ENCODE peak calls at places on chromosomes 1 and 21, in four cellular contexts. U, H, Z and P are unnamed samples.

GRCh38 chr1:23475641-23476040 is 8.3 kb downstream of the ASAP3 start:
- DNase-seq in Z (no peak), U (no peak), H (no peak), P (no peak)

GRCh38 chr1:41783189-41783639 is 135.5 kb downstream of the HIVEP3 start:
- DNase-seq in U (peak; percentile 44), Z (no peak), H (peak; percentile 93), P (no peak)

GRCh38 chr1:63935148-63935547 is 161.3 kb downstream of the ROR1 start:
- DNase-seq in Z (no peak), H (peak; percentile 55), U (no peak), P (no peak)

GRCh38 chr1:72283204-72284083 is 1.1 kb upstream of the NEGR1 start:
- DNase-seq in H (peak; percentile 61), U (no peak), Z (peak; percentile 93), P (peak; percentile 86)

GRCh38 chr1:226979517-226980121 is 39.5 kb downstream of the COQ8A start:
- DNase-seq in Z (no peak), H (no peak), U (no peak), P (peak; percentile 80)

GRCh38 chr1:110068646-110069301 is 1.7 kb downstream of the ALX3 start:
- DNase-seq in U (no peak), Z (no peak), H (no peak), P (no peak)

GRCh38 chr1:10539411-10540043 is 64.8 kb downstream of the PEX14 start:
- DNase-seq in Z (no peak), H (peak; percentile 38), U (no peak), P (no peak)

GRCh38 chr1:16217061-16217785 is 4.8 kb upstream of the ARHGEF19 start:
- DNase-seq in U (peak; percentile 95), H (peak; percentile 94), Z (peak; percentile 99), P (peak; percentile 99)

GRCh38 chr21:31130821-31131220 is 92.5 kb upstream of the KRTAP19-8 start:
- DNase-seq in U (no peak), Z (no peak), H (no peak), P (no peak)

GRCh38 chr1:198212675-198213074 is 55.9 kb downstream of the NEK7 start:
- DNase-seq in Z (no peak), U (peak; percentile 35), H (peak; percentile 99), P (no peak)

GRCh38 chr1:183279835-183280234 is 93.8 kb downstream of the LAMC2 start:
- DNase-seq in U (peak; percentile 79), Z (no peak), H (peak; percentile 97), P (no peak)

GRCh38 chr1:184219414-184219813 is 167.4 kb upstream of the C1orf21 start:
- DNase-seq in Z (no peak), H (peak; percentile 36), U (no peak), P (no peak)

GRCh38 chr1:2231667-2232254 is 3.6 kb downstream of the SKI start:
- DNase-seq in H (peak; percentile 78), Z (no peak), U (peak; percentile 53), P (peak; percentile 94)

GRCh38 chr21:42003051-42003461 is 7.1 kb downstream of the ZBTB21 start:
- DNase-seq in H (peak; percentile 90), U (no peak), Z (peak; percentile 26), P (no peak)

GRCh38 chr1:64980745-64981601 is 14.6 kb upstream of the JAK1 start:
- DNase-seq in U (no peak), Z (no peak), H (peak; percentile 14), P (no peak)

GRCh38 chr1:206128192-206128591 is 11.0 kb upstream of the AVPR1B start:
- DNase-seq in Z (no peak), H (no peak), U (no peak), P (peak; percentile 73)

GRCh38 chr1:119007343-119007671 is 19.2 kb upstream of the TBX15 start:
- DNase-seq in U (no peak), Z (no peak), H (no peak), P (no peak)

GRCh38 chr21:42568834-42569731 is 55.4 kb downstream of the SLC37A1 start:
- DNase-seq in U (no peak), Z (no peak), H (no peak), P (no peak)

GRCh38 chr1:3323021-3323790 is 131.3 kb upstream of the ARHGEF16 start:
- DNase-seq in H (no peak), Z (no peak), U (no peak), P (no peak)

GRCh38 chr21:37914211-37914900 is 1.9 kb downstream of the KCNJ6 start:
- DNase-seq in Z (no peak), H (no peak), U (no peak), P (peak; percentile 87)

GRCh38 chr1:25927541-25928265 is 21.5 kb upstream of the STMN1 start:
- DNase-seq in Z (no peak), U (no peak), H (no peak), P (no peak)

GRCh38 chr1:41898191-41898713 is 20.5 kb downstream of the HIVEP3 start:
- DNase-seq in H (peak; percentile 73), U (no peak), Z (peak; percentile 81), P (peak; percentile 49)

GRCh38 chr1:189821838-189822237 is 655.8 kb downstream of the BRINP3 start:
- DNase-seq in U (no peak), H (no peak), Z (no peak), P (no peak)

GRCh38 chr1:11131816-11132215 is 32.1 kb upstream of the EXOSC10 start:
- DNase-seq in U (no peak), Z (no peak), H (no peak), P (no peak)

GRCh38 chr1:212152869-212153268 is 117.3 kb downstream of the DTL start:
- DNase-seq in H (no peak), U (no peak), Z (no peak), P (no peak)

GRCh38 chr1:19894218-19894617 is 12.0 kb downstream of the OTUD3 start:
- DNase-seq in U (no peak), H (no peak), Z (no peak), P (no peak)

DNA sequence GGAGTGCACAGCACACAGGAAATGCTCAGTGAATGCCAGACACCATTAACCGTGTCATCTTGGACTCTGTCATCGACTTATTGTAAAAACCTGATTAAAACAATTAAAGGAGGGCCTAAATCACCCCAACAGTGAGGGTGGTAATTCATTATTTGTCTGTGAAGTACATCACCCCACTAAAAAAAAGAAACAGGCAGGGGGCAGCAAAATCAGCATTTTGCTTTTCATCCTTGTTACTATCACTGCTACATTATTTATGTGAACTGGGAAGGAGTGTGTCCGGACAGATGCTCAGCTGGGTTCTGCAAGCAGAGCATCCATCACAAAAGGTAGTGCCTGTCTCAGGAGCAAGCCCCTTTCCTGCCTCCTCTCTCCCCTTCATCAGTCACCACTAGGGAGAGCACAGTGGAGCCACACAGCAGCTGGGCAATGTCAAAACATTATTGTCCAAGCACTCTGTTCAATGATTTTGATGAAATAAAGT is 98.5 kb downstream of the RERE start:
- DNase-seq in U (no peak), Z (no peak), H (no peak), P (no peak)
- TF ChIP-seq CTCF in U (peak; percentile 33), Z (peak; percentile 28), H (peak; percentile 33), P (peak; percentile 41)

GRCh38 chr1:114033961-114034360 is 54.7 kb downstream of the OLFML3 start:
- DNase-seq in H (no peak), U (no peak), Z (no peak), P (no peak)

GRCh38 chr1:114032271-114033218 is 53.3 kb downstream of the OLFML3 start:
- DNase-seq in H (peak; percentile 96), Z (no peak), U (no peak), P (no peak)

GRCh38 chr1:114034561-114035303 is 55.5 kb downstream of the OLFML3 start:
- DNase-seq in U (no peak), Z (no peak), H (peak; percentile 22), P (no peak)

GRCh38 chr1:114035304-114035700 is 56.0 kb downstream of the OLFML3 start:
- DNase-seq in Z (no peak), U (no peak), H (no peak), P (no peak)

DNA sequence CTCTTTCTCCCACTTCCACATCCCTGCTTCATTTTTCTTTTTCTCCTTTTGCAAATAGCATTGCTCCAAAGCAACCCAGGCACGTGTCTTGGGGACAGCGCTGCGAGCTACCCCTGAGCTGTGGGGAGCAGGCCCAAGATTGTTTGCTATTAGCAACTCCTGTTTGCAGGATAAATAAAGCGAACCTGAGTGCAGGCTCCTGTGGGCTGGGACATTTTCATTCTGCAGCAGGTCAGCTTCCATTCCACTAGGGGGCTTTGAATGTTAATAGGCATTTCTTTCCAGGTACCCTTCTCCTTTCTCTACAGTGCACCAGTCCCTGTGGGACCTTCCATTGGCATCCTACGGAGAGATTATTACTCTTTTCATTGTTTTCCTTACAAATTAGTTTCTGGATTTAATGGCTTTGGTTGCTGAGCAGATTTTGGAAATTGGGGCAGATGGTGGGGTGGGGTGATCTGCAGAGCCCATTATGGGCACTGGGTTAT is 54.0 kb downstream of the OLFML3 start:
- DNase-seq in H (no peak), U (no peak), Z (no peak), P (no peak)
- TF ChIP-seq CTCF in H (peak; percentile 42), U (peak; percentile 35), Z (peak; percentile 42), P (peak; percentile 53)

GRCh38 chr1:219304227-219305226 is 130.8 kb downstream of the LYPLAL1 start:
- DNase-seq in H (peak; percentile 50), Z (no peak), U (no peak), P (no peak)
- TF ChIP-seq CTCF in H (no peak), Z (no peak), U (peak; percentile 0), P (peak; percentile 39)

GRCh38 chr1:164443836-164444235 is 115.1 kb upstream of the PBX1 start:
- DNase-seq in Z (no peak), U (no peak), H (no peak), P (no peak)

GRCh38 chr1:164443166-164443565 is 115.8 kb upstream of the PBX1 start:
- DNase-seq in U (no peak), Z (no peak), H (no peak), P (no peak)

GRCh38 chr1:164446020-164446419 is 113.0 kb upstream of the PBX1 start:
- DNase-seq in U (no peak), H (no peak), Z (no peak), P (no peak)

GRCh38 chr1:164440222-164440621 is 118.8 kb upstream of the PBX1 start:
- DNase-seq in H (peak; percentile 24), U (no peak), Z (no peak), P (no peak)
- TF ChIP-seq CTCF in H (peak; percentile 48), U (peak; percentile 42), Z (peak; percentile 63), P (peak; percentile 54)

DNA sequence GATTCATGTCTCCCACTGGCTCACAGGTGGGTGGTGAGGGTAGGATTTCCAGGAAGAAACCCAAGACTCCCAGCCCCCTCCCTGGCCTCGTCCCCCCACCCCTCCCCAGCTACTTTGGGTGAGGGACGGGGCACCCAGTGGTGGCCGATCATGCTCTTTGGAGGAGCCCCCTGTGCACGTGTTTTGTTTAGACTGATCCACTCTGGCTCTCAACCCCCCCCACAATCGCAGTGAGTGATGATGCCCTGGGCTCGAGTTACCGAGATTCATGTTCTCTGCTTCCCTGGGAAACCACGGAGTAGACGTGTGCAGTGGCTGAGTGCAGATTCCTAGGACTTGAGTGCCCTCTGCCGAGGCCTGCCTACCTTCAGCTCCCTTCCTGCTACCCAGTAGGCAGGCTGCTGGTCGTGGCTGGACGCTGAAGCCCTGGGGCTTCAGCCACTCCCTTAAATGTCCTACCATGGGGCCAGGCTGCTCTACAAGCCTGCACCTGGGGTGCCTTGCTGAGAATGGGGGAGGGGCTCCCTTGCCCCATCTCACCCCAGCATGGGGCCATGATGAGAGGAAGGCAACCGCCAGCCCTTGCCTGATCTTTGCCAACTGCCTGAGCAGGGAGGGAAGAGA is 3.9 kb upstream of the GRIK3 start:
- DNase-seq in Z (no peak), H (peak; percentile 10), U (no peak), P (no peak)
- TF ChIP-seq CTCF in Z (peak; percentile 7), H (no peak), U (no peak), P (no peak)